ENCODE peak calls at places on chromosomes 2 and 18, in eight cellular contexts. L is heart right ventricle, J is cardiac muscle cell, P is thyroid gland, M is A673, U is neural progenitor cell, B is mesendoderm, A is ovary. V is an unnamed sample.
A peak's percentile ranks its signal among the peaks of the same experiment; 100 is the strongest.

GRCh38 chr2:170530284-170530745 is 184.8 kb upstream of the SP5 start:
- DNase-seq in L (peak; percentile 84), J (peak; percentile 74), P (peak; percentile 97), M (peak; percentile 46), U (peak; percentile 64), B (peak; percentile 93), A (peak; percentile 93), V (peak; percentile 95)

GRCh38 chr2:105789745-105790466 is 45.2 kb downstream of the NCK2 start:
- DNase-seq in L (peak; percentile 55), J (peak; percentile 40), P (no peak), M (peak; percentile 81), U (no peak), B (no peak), A (no peak), V (peak; percentile 22)

GRCh38 chr2:217804338-217804737 is 198.5 kb downstream of the TNS1 start:
- DNase-seq in L (no peak), J (no peak), P (no peak), M (no peak), U (no peak), B (peak; percentile 43), A (no peak), V (no peak)

GRCh38 chr2:233082222-233082933 is 22.2 kb downstream of the INPP5D start:
- DNase-seq in L (no peak), J (no peak), P (no peak), M (no peak), U (no peak), B (no peak), A (no peak), V (no peak)

GRCh38 chr18:48228301-48228715 is 180.9 kb downstream of the ZBTB7C start:
- DNase-seq in L (peak; percentile 34), J (peak; percentile 58), P (peak; percentile 48), M (no peak), U (no peak), B (no peak), A (peak; percentile 64), V (no peak)

GRCh38 chr2:146123714-146124113 is 1603.8 kb upstream of the ZEB2 start:
- DNase-seq in L (no peak), J (peak; percentile 8), P (no peak), M (no peak), U (no peak), B (no peak), A (no peak), V (no peak)

GRCh38 chr18:35322486-35323258 is 21.5 kb downstream of the ZNF24 start:
- DNase-seq in L (no peak), J (no peak), P (no peak), M (no peak), U (no peak), B (no peak), A (no peak), V (no peak)

GRCh38 chr18:47677952-47678351 is 252.5 kb downstream of the SMAD2 start:
- DNase-seq in L (no peak), J (no peak), P (no peak), M (no peak), U (no peak), B (no peak), A (no peak), V (no peak)

DNA sequence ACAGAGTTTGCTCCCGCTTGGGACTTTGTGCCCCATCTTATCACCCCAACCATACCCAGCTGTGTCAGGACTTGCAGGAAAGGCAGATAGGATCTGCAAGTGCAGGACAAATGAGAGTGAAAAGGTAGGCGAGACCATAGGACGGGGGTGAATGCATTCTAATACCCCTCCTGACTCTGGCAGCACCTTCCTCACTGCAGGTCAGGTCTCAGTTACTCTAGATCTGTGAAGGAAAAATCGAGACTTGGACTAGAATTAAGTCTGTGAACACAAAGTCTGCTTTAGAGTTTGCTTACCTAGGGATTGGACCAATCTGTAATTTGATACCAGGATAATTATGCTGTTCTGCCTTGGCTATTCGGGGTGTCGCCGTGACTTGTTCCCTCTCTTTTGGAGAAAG is 19.7 kb downstream of the NT5DC4 start:
- DNase-seq in L (no peak), J (no peak), P (no peak), M (no peak), U (no peak), B (no peak), A (no peak), V (no peak)
- H3K36me3 ChIP-seq in L (no peaks in the 10 kb centered on the region), J (no peaks in the 10 kb centered on the region), P (no peaks in the 10 kb centered on the region), M (peaks cover 84% of the 10 kb centered on the region), U (peaks cover 13% of the 10 kb centered on the region), B (peaks cover 4% of the 10 kb centered on the region), A (no peaks in the 10 kb centered on the region), V (peaks cover 74% of the 10 kb centered on the region)

GRCh38 chr18:23102498-23103260 is 32.6 kb upstream of the CABLES1 start:
- DNase-seq in L (no peak), J (no peak), P (no peak), M (no peak), U (no peak), B (no peak), A (no peak), V (no peak)

GRCh38 chr18:23106575-23106974 is 28.7 kb upstream of the CABLES1 start:
- DNase-seq in L (no peak), J (peak; percentile 66), P (no peak), M (peak; percentile 91), U (no peak), B (peak; percentile 69), A (no peak), V (peak; percentile 83)

GRCh38 chr18:23105581-23106219 is 29.6 kb upstream of the CABLES1 start:
- DNase-seq in L (no peak), J (no peak), P (no peak), M (no peak), U (no peak), B (no peak), A (no peak), V (no peak)

GRCh38 chr18:23103449-23103848 is 31.8 kb upstream of the CABLES1 start:
- DNase-seq in L (no peak), J (no peak), P (no peak), M (no peak), U (no peak), B (peak; percentile 30), A (no peak), V (no peak)

DNA sequence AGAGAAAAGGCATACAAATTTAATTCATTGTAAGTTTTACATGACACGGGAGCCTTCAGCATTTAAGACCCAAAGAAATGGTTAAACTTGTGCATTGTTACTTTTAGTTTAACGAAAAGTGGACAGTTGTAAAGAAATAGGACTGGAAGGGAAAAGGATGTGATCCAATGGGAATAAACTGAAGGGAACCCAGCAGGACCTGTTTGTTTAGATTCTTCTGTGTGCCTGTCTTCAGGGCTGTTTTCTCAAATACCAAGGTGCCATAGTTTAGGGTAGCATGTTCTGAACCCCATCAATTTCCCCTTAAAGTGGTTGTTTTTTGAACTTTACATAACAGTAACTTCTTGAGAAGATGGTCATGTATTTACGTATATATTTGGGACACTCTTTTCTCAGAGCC is 30.3 kb upstream of the CABLES1 start:
- DNase-seq in L (no peak), J (no peak), P (no peak), M (no peak), U (no peak), B (no peak), A (no peak), V (no peak)
- H3K4me1 ChIP-seq in L (no peaks in the 10 kb centered on the region), J (no peaks in the 10 kb centered on the region), P (no peaks in the 10 kb centered on the region), M (peaks cover 32% of the 10 kb centered on the region), U (no peaks in the 10 kb centered on the region), B (no peaks in the 10 kb centered on the region), A (no peaks in the 10 kb centered on the region), V (peaks cover 21% of the 10 kb centered on the region)

GRCh38 chr2:234438322-234438977 is 58.4 kb downstream of the ARL4C start:
- DNase-seq in L (no peak), J (no peak), P (no peak), M (no peak), U (no peak), B (no peak), A (no peak), V (no peak)
- H3K27ac ChIP-seq in L (peak overlapping the region; percentile 47), J (no peak overlapping the region), P (no peak overlapping the region), M (no peak overlapping the region), U (peak overlapping the region; percentile 68), B (no peak overlapping the region), A (no peak overlapping the region), V (no peak overlapping the region)

DNA sequence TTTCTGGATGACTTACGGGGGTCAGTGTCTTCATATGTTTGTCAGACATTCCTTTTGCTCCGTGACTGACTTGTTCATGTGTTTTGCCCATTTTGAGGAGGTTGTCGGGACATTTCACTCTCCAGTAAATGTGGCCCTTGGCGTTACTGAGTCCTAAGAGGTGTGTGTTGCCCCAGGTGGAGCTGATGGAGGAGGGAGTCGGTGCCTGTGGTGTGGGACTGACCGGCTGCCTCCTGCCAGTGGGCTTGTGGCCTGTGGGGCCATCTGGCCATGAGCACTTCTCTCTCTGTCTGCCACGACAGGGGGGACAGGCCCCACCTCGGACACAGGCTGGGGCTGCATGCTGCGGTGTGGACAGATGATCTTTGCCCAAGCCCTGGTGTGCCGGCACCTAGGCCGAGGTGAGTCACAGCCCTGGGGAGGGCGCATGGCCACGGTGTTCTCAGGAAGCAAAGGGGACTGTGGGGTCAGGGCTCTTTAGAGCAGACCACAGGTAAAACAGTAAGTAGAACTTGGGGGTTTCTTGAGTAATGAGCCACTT is 15.8 kb downstream of the ATG4B start:
- DNase-seq in L (no peak), J (no peak), P (no peak), M (no peak), U (no peak), B (no peak), A (no peak), V (no peak)
- H3K36me3 ChIP-seq in L (peaks cover 63% of the 10 kb centered on the region), J (peaks cover 28% of the 10 kb centered on the region), P (peaks cover 33% of the 10 kb centered on the region), M (peaks cover 44% of the 10 kb centered on the region), U (no peaks in the 10 kb centered on the region), B (peaks cover 14% of the 10 kb centered on the region), A (no peaks in the 10 kb centered on the region), V (peaks cover 38% of the 10 kb centered on the region)

GRCh38 chr18:4126939-4127338 is 328.2 kb downstream of the DLGAP1 start:
- DNase-seq in L (no peak), J (no peak), P (no peak), M (no peak), U (no peak), B (no peak), A (no peak), V (no peak)
- H3K4me1 ChIP-seq in L (peaks cover 7% of the 10 kb centered on the region), J (peaks cover 4% of the 10 kb centered on the region), P (no peaks in the 10 kb centered on the region), M (peaks cover 68% of the 10 kb centered on the region), U (peaks cover 65% of the 10 kb centered on the region), B (peaks cover 3% of the 10 kb centered on the region), A (no peaks in the 10 kb centered on the region), V (no peaks in the 10 kb centered on the region)

V was measured in SJCRH30.